ENCODE peak calls at places on chromosomes 2 and 18, in nine cellular contexts. L is RWPE1, B is esophagus muscularis mucosa, R is SK-N-SH, J is foreskin fibroblast, I is right lobe of liver, A is heart right ventricle, H is fibroblast of pulmonary artery, P is fibroblast of lung. M is an unnamed sample.

GRCh38 chr2:219304223-219304622 is 5.0 kb downstream of the PTPRN start:
- DNase-seq in L (no peak), B (no peak), R (no peak), J (no peak), I (no peak), A (no peak), H (no peak), P (no peak), M (no peak)

GRCh38 chr18:35121038-35121437 is 79.8 kb downstream of the MAPRE2 start:
- DNase-seq in L (no peak), B (no peak), R (no peak), J (no peak), I (no peak), A (no peak), H (no peak), P (no peak), M (no peak)

GRCh38 chr2:88542668-88543067 is 84.6 kb downstream of the EIF2AK3 start:
- DNase-seq in L (no peak), B (peak; percentile 45), R (no peak), J (no peak), I (no peak), A (no peak), H (no peak), P (no peak), M (no peak)

GRCh38 chr18:23422751-23423418 is 30.2 kb upstream of the RIOK3 start:
- DNase-seq in L (peak; percentile 29), B (no peak), R (peak; percentile 21), J (peak; percentile 74), I (peak; percentile 54), A (no peak), H (peak; percentile 40), P (peak; percentile 21), M (peak; percentile 78)

GRCh38 chr2:44944102-44944951 is 2.8 kb downstream of the SIX3 start:
- DNase-seq in L (no peak), B (no peak), R (peak; percentile 68), J (no peak), I (no peak), A (no peak), H (no peak), P (no peak), M (no peak)

GRCh38 chr2:46460991-46461715 is 18.2 kb upstream of the TMEM247 start:
- DNase-seq in L (peak; percentile 59), B (peak; percentile 95), R (peak; percentile 79), J (peak; percentile 84), I (peak; percentile 83), A (peak; percentile 83), H (peak; percentile 72), P (peak; percentile 70), M (peak; percentile 82)

GRCh38 chr2:87403893-87404175 is 344.1 kb upstream of the PLGLB2 start:
- DNase-seq in L (no peak), B (peak; percentile 84), R (no peak), J (no peak), I (peak; percentile 29), A (no peak), H (no peak), P (no peak), M (no peak)

GRCh38 chr2:19653336-19653908 is 248.4 kb downstream of the TTC32 start:
- DNase-seq in L (no peak), B (no peak), R (no peak), J (peak; percentile 45), I (no peak), A (no peak), H (no peak), P (no peak), M (no peak)

GRCh38 chr18:5294113-5294617 is 1.4 kb downstream of the ZBTB14 start:
- DNase-seq in L (no peak), B (no peak), R (peak; percentile 6), J (peak; percentile 17), I (no peak), A (no peak), H (no peak), P (no peak), M (peak; percentile 33)

GRCh38 chr2:133213651-133214050 is 354.6 kb downstream of the NCKAP5 start:
- DNase-seq in L (no peak), B (no peak), R (no peak), J (no peak), I (no peak), A (no peak), H (no peak), P (no peak), M (no peak)

GRCh38 chr2:85853499-85854165 is 35.2 kb downstream of the ST3GAL5 start:
- DNase-seq in L (no peak), B (peak; percentile 55), R (no peak), J (no peak), I (no peak), A (no peak), H (no peak), P (no peak), M (no peak)

GRCh38 chr18:27298215-27298804 is 113.2 kb upstream of the CHST9 start:
- DNase-seq in L (peak; percentile 5), B (no peak), R (no peak), J (no peak), I (no peak), A (no peak), H (no peak), P (no peak), M (no peak)

GRCh38 chr2:99450199-99450598 is 39.6 kb downstream of the REV1 start:
- DNase-seq in L (no peak), B (no peak), R (no peak), J (no peak), I (no peak), A (no peak), H (no peak), P (no peak), M (no peak)

GRCh38 chr2:36650031-36650430 is 46.5 kb upstream of the VIT start:
- DNase-seq in L (peak; percentile 76), B (no peak), R (no peak), J (peak; percentile 86), I (no peak), A (no peak), H (peak; percentile 45), P (peak; percentile 69), M (peak; percentile 61)

GRCh38 chr2:109736177-109736827 is 57.8 kb upstream of the RGPD5 start:
- DNase-seq in L (peak; percentile 50), B (no peak), R (peak; percentile 60), J (peak; percentile 83), I (peak; percentile 58), A (peak; percentile 58), H (peak; percentile 79), P (peak; percentile 76), M (peak; percentile 54)

GRCh38 chr2:222973237-222973636 is 78.8 kb upstream of the KCNE4 start:
- DNase-seq in L (no peak), B (peak; percentile 90), R (no peak), J (no peak), I (no peak), A (no peak), H (no peak), P (peak; percentile 13), M (peak; percentile 31)

GRCh38 chr2:222973733-222974132 is 78.3 kb upstream of the KCNE4 start:
- DNase-seq in L (no peak), B (no peak), R (peak; percentile 23), J (no peak), I (no peak), A (no peak), H (no peak), P (no peak), M (no peak)

GRCh38 chr2:222969491-222969890 is 82.5 kb upstream of the KCNE4 start:
- DNase-seq in L (no peak), B (no peak), R (no peak), J (peak; percentile 84), I (no peak), A (no peak), H (peak; percentile 83), P (peak; percentile 87), M (no peak)

GRCh38 chr2:222968550-222969155 is 83.3 kb upstream of the KCNE4 start:
- DNase-seq in L (no peak), B (peak; percentile 31), R (no peak), J (no peak), I (no peak), A (no peak), H (no peak), P (no peak), M (no peak)

GRCh38 chr2:222972420-222972819 is 79.6 kb upstream of the KCNE4 start:
- DNase-seq in L (no peak), B (peak; percentile 66), R (no peak), J (no peak), I (no peak), A (no peak), H (no peak), P (no peak), M (no peak)
- TF ChIP-seq CTCF in L (no peak), B (no peak), R (no peak), J (no peak), I (no peak), A (no peak), H (no peak), P (no peak), M (no peak)

GRCh38 chr2:49044680-49045079 is 109.6 kb downstream of the FSHR start:
- DNase-seq in L (no peak), B (no peak), R (peak; percentile 6), J (no peak), I (no peak), A (no peak), H (peak; percentile 3), P (no peak), M (no peak)
- TF ChIP-seq CTCF in L (no peak), B (peak; percentile 22), R (no peak), J (no peak), I (no peak), A (no peak), H (peak; percentile 3), P (no peak), M (no peak)

DNA sequence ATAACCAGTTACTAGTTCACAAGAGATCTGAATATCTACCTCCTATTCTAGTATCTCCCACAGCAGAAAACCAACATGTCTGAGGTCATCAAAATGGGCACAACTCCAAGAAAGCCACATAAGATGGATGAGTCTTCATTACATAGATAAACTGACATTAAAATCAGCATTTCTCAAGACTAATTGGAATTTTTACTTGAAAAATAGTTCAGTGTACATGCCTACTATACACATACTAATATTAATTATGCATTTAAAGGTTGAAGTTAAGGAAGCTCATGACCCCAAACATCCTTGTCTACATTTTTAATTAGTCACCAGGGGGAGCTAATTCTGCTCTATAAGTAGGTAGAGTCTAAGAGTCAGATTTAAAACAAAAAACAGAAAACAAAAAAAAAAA is 41.9 kb downstream of the ZNF521 start:
- DNase-seq in L (no peak), B (no peak), R (no peak), J (peak; percentile 85), I (no peak), A (no peak), H (peak; percentile 54), P (peak; percentile 77), M (no peak)
- TF ChIP-seq CTCF in L (no peak), B (no peak), R (peak; percentile 52), J (no peak), I (no peak), A (peak; percentile 32), H (peak; percentile 21), P (no peak), M (no peak)

GRCh38 chr2:121356058-121356640 is 71.1 kb upstream of the TFCP2L1 start:
- DNase-seq in L (peak; percentile 58), B (no peak), R (peak; percentile 63), J (peak; percentile 83), I (peak; percentile 35), A (no peak), H (peak; percentile 82), P (peak; percentile 80), M (peak; percentile 63)
- TF ChIP-seq CTCF in L (peak; percentile 80), B (peak; percentile 55), R (peak; percentile 81), J (peak; percentile 77), I (peak; percentile 59), A (peak; percentile 62), H (peak; percentile 90), P (peak; percentile 80), M (peak; percentile 57)